ENCODE peak calls at places on chromosomes 7 and 10, in five cellular contexts. O, U, P, Z and V are unnamed samples.

GRCh38 chr10:17527530-17528146 is 73.2 kb upstream of the ST8SIA6 start:
- DNase-seq in O (no peak), P (no peak), Z (no peak), U (peak; percentile 78), V (no peak)

GRCh38 chr10:103789771-103790201 is 65.6 kb downstream of the SH3PXD2A start:
- DNase-seq in U (no peak), Z (no peak), O (no peak), P (peak; percentile 83), V (peak; percentile 80)

GRCh38 chr10:28250782-28251181 is 52.1 kb downstream of the MPP7 start:
- DNase-seq in O (no peak), Z (no peak), U (peak; percentile 12), P (no peak), V (no peak)

GRCh38 chr10:87656431-87657072 is 3.1 kb upstream of the PAPSS2 start:
- DNase-seq in Z (no peak), U (peak; percentile 58), P (no peak), O (no peak), V (no peak)

GRCh38 chr10:91251430-91252056 is 31.1 kb downstream of the PCGF5 start:
- DNase-seq in U (peak; percentile 56), P (peak; percentile 49), Z (peak; percentile 45), O (peak; percentile 51), V (no peak)

GRCh38 chr10:75926763-75927162 is 495.3 kb downstream of the LRMDA start:
- DNase-seq in Z (peak; percentile 43), O (peak; percentile 43), P (peak; percentile 40), U (no peak), V (no peak)

GRCh38 chr7:151687523-151688235 is 168.0 kb upstream of the RHEB start:
- DNase-seq in U (peak; percentile 96), Z (peak; percentile 88), P (no peak), O (peak; percentile 69), V (no peak)

GRCh38 chr7:141551080-141551772 is at the start of gene AGK:
- DNase-seq in P (peak; percentile 73), O (peak; percentile 70), Z (peak; percentile 47), U (peak; percentile 81), V (peak; percentile 83)

GRCh38 chr10:83682399-83682798 is 456.9 kb upstream of the GHITM start:
- DNase-seq in P (no peak), O (no peak), U (no peak), Z (no peak), V (no peak)

GRCh38 chr7:84081973-84082522 is 112.5 kb downstream of the SEMA3A start:
- DNase-seq in O (no peak), U (no peak), P (no peak), Z (no peak), V (no peak)

GRCh38 chr10:75755528-75755927 is 324.1 kb downstream of the LRMDA start:
- DNase-seq in Z (no peak), O (no peak), U (no peak), P (no peak), V (no peak)

GRCh38 chr7:84175461-84175860 is 19.1 kb downstream of the SEMA3A start:
- DNase-seq in O (no peak), U (no peak), P (no peak), Z (no peak), V (no peak)

GRCh38 chr10:112815238-112816032 is 134.6 kb upstream of the TCF7L2 start:
- DNase-seq in U (peak; percentile 13), Z (no peak), O (no peak), P (no peak), V (no peak)
- H3K4me3 ChIP-seq in U (no peak overlapping the region), Z (no peak overlapping the region), O (no peak overlapping the region), P (no peak overlapping the region), V (no peak overlapping the region)

GRCh38 chr7:78792006-78792405 is 661.5 kb downstream of the MAGI2 start:
- DNase-seq in U (no peak), Z (no peak), P (no peak), O (no peak), V (no peak)

GRCh38 chr7:78792624-78793023 is 660.8 kb downstream of the MAGI2 start:
- DNase-seq in U (no peak), Z (no peak), P (no peak), O (no peak), V (no peak)

GRCh38 chr7:78794101-78794500 is 659.4 kb downstream of the MAGI2 start:
- DNase-seq in U (no peak), P (no peak), O (no peak), Z (no peak), V (no peak)
- H3K4me1 ChIP-seq in U (no peaks in the 10 kb centered on the region), P (no peaks in the 10 kb centered on the region), O (no peaks in the 10 kb centered on the region), Z (no peaks in the 10 kb centered on the region), V (no peaks in the 10 kb centered on the region)

GRCh38 chr7:450036-450435 is 69.6 kb downstream of the PDGFA start:
- DNase-seq in U (no peak), P (no peak), O (no peak), Z (no peak), V (peak; percentile 25)

GRCh38 chr7:450741-451140 is 68.9 kb downstream of the PDGFA start:
- DNase-seq in P (no peak), U (no peak), O (no peak), Z (no peak), V (no peak)

GRCh38 chr7:452791-453455 is 66.7 kb downstream of the PDGFA start:
- DNase-seq in Z (no peak), U (no peak), O (no peak), P (no peak), V (peak; percentile 37)

GRCh38 chr7:452230-452751 is 67.4 kb downstream of the PDGFA start:
- DNase-seq in P (no peak), O (no peak), U (no peak), Z (no peak), V (no peak)

DNA sequence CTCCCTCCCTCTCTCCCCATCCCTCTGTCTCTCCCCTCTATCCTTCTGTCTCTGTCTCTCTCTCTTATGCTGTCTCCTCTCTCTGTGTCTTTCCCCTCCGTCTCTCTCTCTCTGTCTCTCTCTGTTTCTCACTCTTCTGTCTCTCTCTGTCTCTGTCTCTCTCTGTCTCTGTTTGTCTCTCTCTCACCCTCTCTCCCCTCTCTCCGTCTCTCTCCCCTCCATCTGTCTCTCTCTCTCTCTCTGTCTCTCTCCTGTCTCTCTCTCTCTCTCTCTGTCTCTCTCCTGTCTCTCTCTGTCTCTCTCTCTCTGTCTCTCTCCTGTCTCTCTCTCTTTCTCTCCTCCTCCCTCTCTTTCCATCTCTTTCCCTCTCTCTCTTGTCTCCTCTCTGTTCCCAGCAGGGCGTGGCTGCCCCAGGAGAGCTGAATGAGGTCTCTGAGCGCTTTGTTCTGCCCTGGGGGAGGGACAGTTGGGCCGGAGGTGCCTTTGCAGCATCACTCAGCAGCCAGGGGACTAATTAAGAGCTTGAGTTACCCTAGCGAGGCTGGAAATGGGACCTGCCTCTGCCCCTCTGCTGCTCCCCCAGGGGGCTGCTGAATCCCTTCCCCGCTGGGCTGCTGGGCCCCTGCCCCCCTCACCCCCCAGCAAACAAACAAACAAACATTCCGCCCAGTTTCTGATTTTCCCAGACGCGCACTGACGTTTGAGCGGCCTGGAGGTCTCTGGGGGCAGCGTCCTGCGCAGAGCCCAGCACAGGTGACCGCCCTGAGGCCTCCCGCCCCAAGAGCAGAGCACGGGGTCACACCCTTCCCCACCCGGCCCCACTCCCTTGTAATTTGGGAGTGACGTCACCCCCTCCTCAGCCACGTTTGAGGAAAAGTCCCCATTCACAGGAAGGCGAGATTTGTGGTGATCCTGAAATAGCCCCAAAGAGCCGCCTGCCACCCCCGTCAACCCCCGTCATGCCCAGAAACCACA is 68.1 kb downstream of the PDGFA start:
- DNase-seq in P (no peak), O (no peak), U (no peak), Z (no peak), V (no peak)
- H3K4me3 ChIP-seq in P (no peak overlapping the region), O (no peak overlapping the region), U (no peak overlapping the region), Z (no peak overlapping the region), V (no peak overlapping the region)

GRCh38 chr10:102115775-102116174 is 4.4 kb downstream of the LDB1 start:
- DNase-seq in O (no peak), Z (no peak), P (no peak), U (no peak), V (no peak)

GRCh38 chr10:102114861-102115618 is 5.1 kb downstream of the LDB1 start:
- DNase-seq in P (peak; percentile 96), U (peak; percentile 73), O (peak; percentile 92), Z (peak; percentile 88), V (peak; percentile 94)

GRCh38 chr10:102118867-102119266 is 1.3 kb downstream of the LDB1 start:
- DNase-seq in Z (peak; percentile 58), U (no peak), O (peak; percentile 40), P (peak; percentile 70), V (peak; percentile 55)

GRCh38 chr10:102119417-102120141 is 589 bp downstream of the LDB1 start:
- DNase-seq in O (peak; percentile 78), Z (peak; percentile 88), U (peak; percentile 70), P (peak; percentile 82), V (peak; percentile 83)

GRCh38 chr10:102117391-102118159 is 2.6 kb downstream of the LDB1 start:
- DNase-seq in Z (peak; percentile 86), U (peak; percentile 53), P (peak; percentile 77), O (peak; percentile 92), V (peak; percentile 81)
- H3K4me1 ChIP-seq in Z (peaks cover 7% of the 10 kb centered on the region), U (peaks cover 70% of the 10 kb centered on the region), P (peaks cover 38% of the 10 kb centered on the region), O (peaks cover 66% of the 10 kb centered on the region), V (peaks cover 44% of the 10 kb centered on the region)